ENCODE peak calls at places on chromosomes 4 and X, in six cellular contexts. P is H1, U is trophoblast cell, B is neuronal stem cell, X is H9, S is mesenchymal stem cell. J is an unnamed sample.

GRCh38 chr4:145716200-145716599 is 36.3 kb downstream of the C4orf51 start:
- DNase-seq in B (no peak), P (no peak), X (no peak), U (no peak), S (no peak), J (peak)

GRCh38 chr4:99828477-99828876 is 11.8 kb downstream of the DAPP1 start:
- DNase-seq in X (no peak), B (no peak), U (peak), P (no peak), S (no peak), J (no peak)

GRCh38 chr4:40937140-40937725 is 187.5 kb downstream of the NSUN7 start:
- DNase-seq in B (no peak), P (no peak), S (no peak), X (no peak), U (no peak), J (no peak)

GRCh38 chr4:3124070-3124767 is 49.7 kb downstream of the HTT start:
- DNase-seq in P (no peak), U (no peak), B (no peak), X (no peak), S (peak), J (no peak)

GRCh38 chr4:180652533-180652932 is 1590.7 kb upstream of the TENM3 start:
- DNase-seq in X (no peak), U (no peak), P (no peak), B (no peak), S (no peak), J (no peak)

GRCh38 chr4:122764071-122764807 is 31.7 kb downstream of the BBS12 start:
- DNase-seq in S (peak), P (no peak), B (no peak), X (no peak), U (no peak), J (peak)

GRCh38 chr4:119110121-119110520 is 25.5 kb upstream of the MYOZ2 start:
- DNase-seq in U (no peak), S (no peak), P (no peak), X (no peak), B (no peak), J (no peak)

GRCh38 chr4:185896832-185897475 is 85.0 kb upstream of the SORBS2 start:
- DNase-seq in X (no peak), B (no peak), U (peak), P (no peak), S (no peak), J (no peak)

GRCh38 chr4:145553375-145553774 is 65.8 kb upstream of the MMAA start:
- DNase-seq in P (no peak), B (no peak), X (no peak), U (no peak), S (no peak), J (no peak)

GRCh38 chr4:26619784-26620183 is 35.9 kb downstream of the TBC1D19 start:
- DNase-seq in P (no peak), B (no peak), X (no peak), S (peak), U (no peak), J (peak)

GRCh38 chrX:66039916-66040315 is at the start of gene VSIG4:
- DNase-seq in B (no peak), U (no peak), S (no peak), P (no peak), X (no peak), J (no peak)

GRCh38 chrX:47637546-47638195 is 7.9 kb upstream of the CFP start:
- DNase-seq in U (no peak), B (no peak), X (peak), P (no peak), S (no peak), J (no peak)

GRCh38 chr4:81504685-81505598 is 33.2 kb upstream of the RASGEF1B start:
- DNase-seq in S (no peak), P (no peak), U (peak), X (no peak), B (no peak), J (no peak)

GRCh38 chr4:127829014-127829413 is 46.9 kb downstream of the HSPA4L start:
- DNase-seq in U (no peak), B (no peak), P (no peak), X (no peak), S (no peak), J (no peak)

GRCh38 chrX:39324233-39324632 is 523.0 kb downstream of the MID1IP1 start:
- DNase-seq in S (no peak), P (no peak), X (no peak), B (no peak), U (no peak), J (no peak)

GRCh38 chrX:125090046-125090445 is 229.6 kb upstream of the TEX13C start:
- DNase-seq in U (no peak), P (no peak), B (no peak), X (no peak), S (no peak), J (no peak)

GRCh38 chr4:52959545-52959944 is 97.4 kb downstream of the RASL11B start:
- DNase-seq in U (no peak), X (no peak), B (no peak), S (no peak), P (no peak), J (peak)

GRCh38 chrX:118496763-118497079 is 1.1 kb downstream of the DOCK11 start:
- DNase-seq in X (no peak), S (no peak), U (no peak), B (no peak), P (no peak), J (no peak)

GRCh38 chrX:91414710-91415109 is 19.9 kb upstream of the PABPC5 start:
- DNase-seq in P (no peak), B (no peak), S (no peak), U (no peak), X (no peak), J (no peak)

DNA sequence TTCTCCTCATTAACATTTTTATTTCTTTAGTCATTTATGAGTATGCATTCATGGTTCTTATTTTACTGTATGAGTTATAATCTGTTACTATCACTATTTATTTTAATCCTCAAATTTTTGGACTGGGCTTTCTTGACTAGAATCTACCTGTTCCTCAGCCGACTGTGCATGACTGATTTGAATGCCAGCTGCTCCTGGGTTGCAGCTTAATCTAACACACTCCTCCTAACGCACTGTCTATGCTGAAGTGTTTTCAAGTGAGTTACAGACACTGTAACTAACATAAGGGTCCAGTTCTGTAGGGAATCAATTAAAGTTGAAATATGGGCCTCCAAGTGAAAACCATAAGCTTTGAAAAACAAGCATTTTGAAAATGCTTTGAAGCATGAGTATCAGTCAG is 137.4 kb upstream of the ARSJ start:
- DNase-seq in U (no peak), B (no peak), X (no peak), S (no peak), P (no peak), J (no peak)
- H4K91ac ChIP-seq in U (no peak), B (no peak), X (no peak), S (no peak), P (no peak), J (no peak)

DNA sequence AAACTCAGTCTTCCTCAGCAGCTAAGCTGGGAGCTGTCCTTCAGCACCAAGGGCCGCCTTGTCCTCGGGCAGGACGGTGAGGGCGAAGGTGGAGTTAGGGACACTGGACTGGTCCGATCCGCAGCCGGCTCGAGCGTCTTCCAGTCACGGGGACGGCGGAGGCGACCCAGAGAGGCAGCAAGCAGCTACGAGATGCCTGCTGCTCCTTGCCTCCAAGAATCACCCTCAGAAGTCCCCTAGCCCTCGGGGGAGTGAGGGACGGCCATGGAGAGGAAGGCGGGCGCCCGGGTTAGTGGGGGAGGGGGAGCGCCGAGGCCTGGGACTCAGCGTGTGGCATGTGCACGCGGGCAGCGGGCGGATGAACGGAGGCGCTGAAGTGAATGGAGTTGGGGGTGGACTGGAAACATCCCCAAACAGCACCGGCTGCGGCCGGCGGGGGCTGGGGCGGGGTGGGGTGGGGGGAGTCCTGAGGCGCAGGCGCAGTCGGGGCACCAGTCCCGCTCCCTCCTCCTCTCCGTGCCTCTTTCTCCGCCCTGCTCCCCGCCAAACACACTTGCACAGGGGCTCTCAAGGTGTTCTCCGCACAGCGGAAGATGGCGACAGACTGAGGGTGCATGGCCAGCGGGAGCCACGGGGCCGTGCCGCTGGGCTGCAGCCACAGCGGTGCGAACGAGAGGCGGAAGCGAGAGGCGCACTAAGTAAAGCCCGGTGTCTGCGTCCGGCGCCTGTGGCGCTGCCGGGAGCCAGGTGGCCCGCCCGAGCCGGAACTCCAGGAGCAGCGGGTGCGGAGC is at the start of gene NALF2:
- DNase-seq in U (peak), S (peak), P (no peak), X (peak), B (peak), J (peak)
- H4K91ac ChIP-seq in U (no peak), S (no peak), P (no peak), X (no peak), B (no peak), J (no peak)

GRCh38 chr4:7043521-7044414 is 596 bp downstream of the TADA2B start:
- DNase-seq in S (peak), X (no peak), B (no peak), U (peak), P (no peak), J (peak)

GRCh38 chr4:7041246-7041645 is 1.9 kb upstream of the TADA2B start:
- DNase-seq in S (no peak), X (no peak), U (no peak), P (no peak), B (no peak), J (no peak)

GRCh38 chr4:7044415-7044930 is 1.3 kb downstream of the TADA2B start:
- DNase-seq in B (no peak), S (peak), U (no peak), X (no peak), P (no peak), J (no peak)

GRCh38 chr4:7041851-7042696 is 1.1 kb upstream of the TADA2B start:
- DNase-seq in S (no peak), U (no peak), X (peak), B (no peak), P (no peak), J (peak)

DNA sequence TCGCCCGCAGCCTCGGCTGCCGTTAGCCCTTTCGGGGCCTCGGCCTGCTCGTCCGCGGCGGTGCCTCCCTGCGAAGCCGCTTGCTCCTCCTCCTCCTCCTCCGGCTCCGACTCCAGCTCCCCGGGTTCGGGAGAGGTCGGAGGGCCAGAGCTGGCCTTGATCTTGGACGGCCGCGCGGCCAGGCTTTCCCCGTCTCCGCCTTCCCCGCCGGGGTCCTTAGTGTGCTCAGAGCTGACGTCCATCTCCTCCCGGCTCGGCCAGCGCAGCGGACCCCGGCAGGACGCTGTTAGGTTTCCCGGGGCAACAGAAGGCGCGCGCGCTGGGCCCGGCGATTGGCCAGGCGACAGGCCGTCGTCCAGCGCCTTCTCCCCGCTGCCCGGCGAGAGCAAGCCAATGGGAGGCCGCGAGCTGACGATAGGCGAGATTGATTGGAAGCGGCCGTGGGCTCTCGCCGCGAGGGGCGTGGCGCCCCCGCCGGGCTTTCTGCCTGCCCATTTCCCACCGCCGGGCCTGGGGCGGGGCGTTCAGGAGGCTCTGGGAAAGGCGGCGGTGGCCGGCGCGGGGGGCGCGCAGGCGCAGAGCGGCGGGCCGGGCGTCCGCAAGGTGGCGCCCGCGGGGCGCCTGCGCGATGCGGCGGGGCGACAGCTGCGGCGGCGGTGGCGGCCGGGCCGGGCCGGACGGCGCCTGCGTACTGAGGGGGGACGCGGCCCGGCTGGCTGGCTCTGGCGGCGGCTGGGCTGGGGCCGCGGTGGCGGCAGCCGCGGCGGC is at the start of gene TADA2B:
- DNase-seq in B (peak), U (peak), S (peak), X (peak), P (peak), J (peak)
- H4K91ac ChIP-seq in B (no peak), U (peak), S (peak), X (no peak), P (peak), J (peak)

GRCh38 chr4:111919666-111920065 is 225.6 kb upstream of the FAM241A start:
- DNase-seq in S (no peak), B (no peak), P (no peak), U (no peak), X (no peak), J (no peak)
- H4K91ac ChIP-seq in S (no peak), B (no peak), P (no peak), U (no peak), X (no peak), J (no peak)

GRCh38 chrX:20267599-20267923 is 852 bp upstream of the RPS6KA3 start:
- DNase-seq in B (no peak), P (no peak), U (no peak), X (no peak), S (no peak), J (peak)

GRCh38 chrX:20265726-20266681 is 705 bp downstream of the RPS6KA3 start:
- DNase-seq in X (peak), B (no peak), S (peak), P (no peak), U (peak), J (peak)

GRCh38 chrX:20265221-20265725 is 1.4 kb downstream of the RPS6KA3 start:
- DNase-seq in U (peak), B (no peak), X (peak), P (no peak), S (peak), J (peak)

GRCh38 chrX:20267924-20268701 is 1.4 kb upstream of the RPS6KA3 start:
- DNase-seq in U (peak), P (no peak), X (peak), S (peak), B (no peak), J (no peak)

GRCh38 chrX:20266810-20267598 is at the start of gene RPS6KA3:
- DNase-seq in B (peak), U (peak), X (peak), P (peak), S (peak), J (peak)
- H4K91ac ChIP-seq in B (no peak), U (peak), X (no peak), P (no peak), S (peak), J (peak)

GRCh38 chrX:20388594-20388993 is 121.9 kb upstream of the RPS6KA3 start:
- DNase-seq in S (no peak), U (no peak), P (no peak), B (no peak), X (no peak), J (no peak)
- H4K91ac ChIP-seq in S (no peak), U (no peak), P (no peak), B (no peak), X (no peak), J (no peak)

DNA sequence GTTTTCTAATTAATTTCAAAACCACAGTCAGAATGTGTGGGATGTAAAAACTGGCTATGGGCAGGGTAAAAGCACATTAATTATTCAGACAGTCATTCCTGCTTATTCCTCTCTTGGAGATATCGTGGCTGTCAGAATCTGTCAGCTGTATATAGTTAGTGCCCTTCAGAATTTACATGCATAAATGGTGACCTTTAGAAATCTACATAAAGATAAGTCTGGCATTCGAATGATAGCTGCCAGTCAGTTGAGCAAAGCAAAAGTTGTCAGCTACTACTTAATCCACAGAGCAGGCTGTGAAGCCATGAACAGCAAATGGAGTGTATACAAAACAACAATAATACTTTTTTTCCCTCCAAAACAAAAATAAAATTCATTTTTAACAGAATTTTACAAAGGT is 189.5 kb downstream of the ADGRL3 start:
- DNase-seq in P (no peak), U (no peak), X (no peak), S (no peak), B (no peak), J (no peak)
- H4K91ac ChIP-seq in P (no peak), U (no peak), X (no peak), S (no peak), B (no peak), J (no peak)

J was measured in IMR-90.